ENCODE peak calls at places on chromosomes 6 and 20, in five cellular contexts. C is HepG2, D is SK-N-SH, Z is GM12878, Y is K562. X is an unnamed sample.

GRCh38 chr6:53524455-53524815 is 20.5 kb downstream of the GCLC start:
- DNase-seq in C (no peak), Y (no peak), Z (no peak), D (no peak), X (peak)

GRCh38 chr6:138404666-138405337 is 779 bp downstream of the HEBP2 start:
- DNase-seq in Z (no peak), C (no peak), D (no peak), Y (peak), X (no peak)

GRCh38 chr20:53194310-53194709 is 222.2 kb downstream of the TSHZ2 start:
- DNase-seq in Z (no peak), C (no peak), Y (no peak), D (no peak), X (no peak)

GRCh38 chr20:23551383-23551782 is 16.9 kb downstream of the CST9L start:
- DNase-seq in Z (no peak), C (no peak), D (no peak), Y (no peak), X (no peak)

GRCh38 chr6:57265755-57266221 is 43.7 kb upstream of the RAB23 start:
- DNase-seq in C (no peak), Z (no peak), D (no peak), Y (no peak), X (peak)

GRCh38 chr6:32082951-32083350 is 26.2 kb downstream of the TNXB start:
- DNase-seq in Y (no peak), Z (no peak), D (no peak), C (no peak), X (no peak)

GRCh38 chr6:114989279-114989964 is 646.6 kb upstream of the HS3ST5 start:
- DNase-seq in D (no peak), Z (no peak), Y (no peak), C (no peak), X (no peak)

GRCh38 chr20:16595376-16595775 is 22.1 kb upstream of the KIF16B start:
- DNase-seq in D (no peak), Z (no peak), C (no peak), Y (no peak), X (no peak)

GRCh38 chr6:88869263-88870023 is 94.0 kb downstream of the RNGTT start:
- DNase-seq in D (no peak), Y (no peak), Z (no peak), C (no peak), X (peak)

GRCh38 chr6:147805155-147805554 is 296.7 kb downstream of the SAMD5 start:
- DNase-seq in C (peak), Z (no peak), D (no peak), Y (no peak), X (no peak)

GRCh38 chr6:111057074-111057752 is 30.1 kb upstream of the SLC16A10 start:
- DNase-seq in D (peak), Y (peak), Z (no peak), C (peak), X (peak)

GRCh38 chr6:75202676-75203131 is 3.1 kb downstream of the COL12A1 start:
- DNase-seq in Y (no peak), C (no peak), Z (no peak), D (peak), X (peak)
- H3K9ac ChIP-seq in Y (no peak), C (no peak), Z (no peak), D (no peak), X (peak)

GRCh38 chr6:12595161-12595792 is 121.3 kb upstream of the PHACTR1 start:
- DNase-seq in D (no peak), Y (no peak), Z (no peak), C (no peak), X (peak)
- TF ChIP-seq MXI1 in D (no peak), Y (no peak), Z (no peak), C (no peak), X (no peak)

GRCh38 chr6:144336900-144337299 is 51.8 kb downstream of the UTRN start:
- DNase-seq in C (no peak), Y (no peak), D (no peak), Z (no peak), X (no peak)

GRCh38 chr6:144334150-144334708 is 49.1 kb downstream of the UTRN start:
- DNase-seq in Z (no peak), D (no peak), C (no peak), Y (no peak), X (no peak)

GRCh38 chr6:144335914-144336313 is 50.8 kb downstream of the UTRN start:
- DNase-seq in D (no peak), Y (no peak), Z (no peak), C (no peak), X (no peak)

GRCh38 chr6:144338474-144338873 is 53.3 kb downstream of the UTRN start:
- DNase-seq in Z (no peak), Y (no peak), C (no peak), D (no peak), X (no peak)

DNA sequence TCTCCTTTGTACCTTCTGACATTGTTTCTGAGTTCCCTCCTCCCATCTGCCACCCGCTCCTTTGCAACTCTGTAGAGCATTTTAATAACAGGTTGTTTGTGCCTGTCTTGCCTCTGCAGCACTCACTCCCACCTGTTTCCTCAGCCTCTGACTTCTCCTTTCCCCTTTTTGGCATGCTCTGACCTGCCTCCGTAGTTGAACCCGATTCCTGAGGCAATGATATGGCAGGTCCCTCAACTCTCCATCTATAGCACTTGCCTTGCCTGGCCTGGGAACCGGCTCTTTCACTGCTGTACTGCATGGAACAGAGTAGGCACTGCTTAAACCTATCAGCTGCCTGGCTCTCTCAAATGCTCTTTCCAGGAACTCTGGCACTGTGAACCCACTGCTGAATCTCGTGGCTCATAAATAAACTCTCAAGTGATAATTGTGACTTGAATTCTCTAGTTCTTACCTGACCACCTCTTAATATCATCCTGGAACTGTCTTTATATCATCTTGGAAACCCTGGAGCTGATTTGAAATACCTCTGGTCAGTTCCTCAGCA is 50.3 kb downstream of the UTRN start:
- DNase-seq in Y (no peak), Z (no peak), C (no peak), D (no peak), X (no peak)
- H3K9ac ChIP-seq in Y (no peak), Z (no peak), C (no peak), D (no peak), X (no peak)

GRCh38 chr6:161101517-161101916 is 109.9 kb downstream of the MAP3K4 start:
- DNase-seq in Z (no peak), D (peak), C (no peak), Y (no peak), X (peak)
- TF ChIP-seq MXI1 in Z (no peak), D (no peak), C (no peak), Y (no peak), X (no peak)

DNA sequence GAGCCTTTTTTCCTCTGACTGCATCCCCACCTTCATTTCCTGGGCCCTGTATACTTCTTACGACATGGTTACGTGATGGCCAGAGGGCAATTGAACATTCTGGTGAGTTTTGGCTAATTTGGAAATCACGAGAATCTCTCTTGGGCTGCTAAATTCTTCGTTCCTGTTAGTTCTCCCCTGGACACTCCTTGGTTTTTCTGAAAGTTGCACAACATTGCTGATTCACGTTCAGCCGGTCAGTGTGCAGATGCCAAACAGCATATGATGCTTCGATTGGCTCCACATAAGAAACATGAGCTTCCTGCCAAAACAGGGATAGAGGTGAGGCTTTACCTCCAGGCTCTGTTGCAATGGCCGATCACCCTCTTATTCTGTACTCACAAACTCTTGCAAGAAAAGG is 119.4 kb upstream of the LY86 start:
- DNase-seq in C (no peak), Y (no peak), Z (no peak), D (no peak), X (no peak)
- H3K9ac ChIP-seq in C (no peak), Y (no peak), Z (no peak), D (no peak), X (no peak)

DNA sequence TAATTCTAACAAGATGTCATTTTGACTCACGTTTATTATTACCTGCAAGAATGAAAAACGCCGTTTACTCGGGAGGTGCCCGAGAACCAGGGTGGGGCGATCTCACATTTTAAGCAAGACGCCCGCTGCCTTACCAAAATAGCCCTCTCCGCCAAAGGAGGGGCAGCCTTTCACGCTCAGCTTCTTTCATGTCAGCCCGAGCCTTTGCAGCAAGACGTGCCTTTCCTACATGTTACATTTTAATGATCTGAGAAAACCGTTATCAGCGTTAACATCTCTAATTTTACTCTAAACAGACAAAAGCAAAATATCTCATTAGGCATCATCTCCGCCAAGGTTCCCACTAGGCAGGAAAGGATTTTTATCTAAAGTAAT is 2.0 kb downstream of the BACH2 start:
- DNase-seq in Z (no peak), D (peak), Y (no peak), C (no peak), X (no peak)
- TF ChIP-seq MXI1 in Z (no peak), D (no peak), Y (no peak), C (no peak), X (no peak)

DNA sequence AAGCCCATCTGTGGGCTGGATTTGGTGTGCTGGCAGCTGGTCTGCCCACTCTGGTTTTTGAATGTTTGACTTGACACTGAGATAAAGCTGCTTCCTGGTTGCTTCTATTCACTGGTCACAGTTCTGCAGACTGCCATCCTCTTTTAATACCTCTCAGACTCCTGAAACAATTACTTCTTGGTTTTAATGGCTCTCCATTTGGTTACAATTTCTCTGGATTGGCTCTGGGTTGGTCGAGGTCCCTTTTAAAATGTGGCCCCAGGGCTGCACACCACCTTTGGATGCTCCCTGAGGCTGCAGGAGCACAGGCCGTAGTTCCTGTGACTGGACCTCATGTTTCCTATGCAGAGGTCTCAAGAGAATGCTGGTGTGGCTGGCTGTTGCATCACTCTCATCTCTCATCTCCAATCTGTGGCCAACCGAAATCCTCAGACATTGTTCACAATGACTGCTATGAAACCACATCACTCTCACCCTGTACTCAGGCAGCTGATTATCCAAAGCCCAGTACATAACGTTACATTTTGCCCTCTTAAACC is 98.5 kb downstream of the INSM1 start:
- DNase-seq in Z (peak), Y (no peak), C (no peak), D (no peak), X (peak)
- H3K9ac ChIP-seq in Z (no peak), Y (no peak), C (no peak), D (no peak), X (no peak)